ENCODE peak calls at places on chromosomes 3 and 15, in eight cellular contexts. One of them, this sample, is unnamed.

GRCh38 chr15:41621200-41622193 is 38.7 kb upstream of the MGA start:
- DNase-seq in fibroblast of lung: peak
- DNase-seq in brain microvascular endothelial cell: peak
- DNase-seq in stimulated activated CD8-positive, alpha-beta memory T cell treated with anti-CD3 and anti-CD28 coated beads, Interleukin-4, amount 100 ng/mL, for 4 hours: peak
- DNase-seq in MCF 10A: peak
- DNase-seq in frontal cortex: peak
- DNase-seq in activated CD4-positive, CD25-positive, alpha-beta regulatory T cell: peak
- DNase-seq in psoas muscle: peak
- DNase-seq in this sample: peak

GRCh38 chr3:119595639-119596329 is 1.9 kb upstream of the PLA1A start:
- DNase-seq in fibroblast of lung: peak
- DNase-seq in brain microvascular endothelial cell: no peak
- DNase-seq in stimulated activated CD8-positive, alpha-beta memory T cell treated with anti-CD3 and anti-CD28 coated beads, Interleukin-4, amount 100 ng/mL, for 4 hours: no peak
- DNase-seq in MCF 10A: no peak
- DNase-seq in frontal cortex: no peak
- DNase-seq in activated CD4-positive, CD25-positive, alpha-beta regulatory T cell: no peak
- DNase-seq in psoas muscle: peak
- DNase-seq in this sample: no peak

GRCh38 chr15:49428392-49429095 is 5.5 kb downstream of the FGF7 start:
- DNase-seq in fibroblast of lung: peak
- DNase-seq in brain microvascular endothelial cell: no peak
- DNase-seq in stimulated activated CD8-positive, alpha-beta memory T cell treated with anti-CD3 and anti-CD28 coated beads, Interleukin-4, amount 100 ng/mL, for 4 hours: no peak
- DNase-seq in MCF 10A: peak
- DNase-seq in frontal cortex: no peak
- DNase-seq in activated CD4-positive, CD25-positive, alpha-beta regulatory T cell: no peak
- DNase-seq in psoas muscle: no peak
- DNase-seq in this sample: no peak

GRCh38 chr15:89377842-89378698 is 43.4 kb upstream of the POLG start:
- DNase-seq in fibroblast of lung: no peak
- DNase-seq in brain microvascular endothelial cell: no peak
- DNase-seq in stimulated activated CD8-positive, alpha-beta memory T cell treated with anti-CD3 and anti-CD28 coated beads, Interleukin-4, amount 100 ng/mL, for 4 hours: no peak
- DNase-seq in MCF 10A: no peak
- DNase-seq in frontal cortex: no peak
- DNase-seq in activated CD4-positive, CD25-positive, alpha-beta regulatory T cell: no peak
- DNase-seq in psoas muscle: no peak
- DNase-seq in this sample: no peak

GRCh38 chr15:45948226-45948625 is 313.4 kb downstream of the SQOR start:
- DNase-seq in fibroblast of lung: no peak
- DNase-seq in brain microvascular endothelial cell: no peak
- DNase-seq in stimulated activated CD8-positive, alpha-beta memory T cell treated with anti-CD3 and anti-CD28 coated beads, Interleukin-4, amount 100 ng/mL, for 4 hours: no peak
- DNase-seq in MCF 10A: no peak
- DNase-seq in frontal cortex: no peak
- DNase-seq in activated CD4-positive, CD25-positive, alpha-beta regulatory T cell: no peak
- DNase-seq in psoas muscle: no peak
- DNase-seq in this sample: no peak

GRCh38 chr3:189276481-189277190 is 104.9 kb downstream of the TPRG1 start:
- DNase-seq in fibroblast of lung: peak
- DNase-seq in brain microvascular endothelial cell: peak
- DNase-seq in stimulated activated CD8-positive, alpha-beta memory T cell treated with anti-CD3 and anti-CD28 coated beads, Interleukin-4, amount 100 ng/mL, for 4 hours: no peak
- DNase-seq in MCF 10A: peak
- DNase-seq in frontal cortex: no peak
- DNase-seq in activated CD4-positive, CD25-positive, alpha-beta regulatory T cell: no peak
- DNase-seq in psoas muscle: no peak
- DNase-seq in this sample: peak

GRCh38 chr3:162525052-162525451 is 1028.4 kb downstream of the OTOL1 start:
- DNase-seq in fibroblast of lung: peak
- DNase-seq in brain microvascular endothelial cell: peak
- DNase-seq in stimulated activated CD8-positive, alpha-beta memory T cell treated with anti-CD3 and anti-CD28 coated beads, Interleukin-4, amount 100 ng/mL, for 4 hours: no peak
- DNase-seq in MCF 10A: peak
- DNase-seq in frontal cortex: no peak
- DNase-seq in activated CD4-positive, CD25-positive, alpha-beta regulatory T cell: no peak
- DNase-seq in psoas muscle: no peak
- DNase-seq in this sample: no peak

GRCh38 chr3:58116161-58116955 is 94.4 kb downstream of the DNASE1L3 start:
- DNase-seq in fibroblast of lung: no peak
- DNase-seq in brain microvascular endothelial cell: no peak
- DNase-seq in stimulated activated CD8-positive, alpha-beta memory T cell treated with anti-CD3 and anti-CD28 coated beads, Interleukin-4, amount 100 ng/mL, for 4 hours: peak
- DNase-seq in MCF 10A: no peak
- DNase-seq in frontal cortex: no peak
- DNase-seq in activated CD4-positive, CD25-positive, alpha-beta regulatory T cell: peak
- DNase-seq in psoas muscle: no peak
- DNase-seq in this sample: no peak

GRCh38 chr3:182710557-182711157 is 82.6 kb upstream of the ATP11B start:
- DNase-seq in fibroblast of lung: peak
- DNase-seq in brain microvascular endothelial cell: no peak
- DNase-seq in stimulated activated CD8-positive, alpha-beta memory T cell treated with anti-CD3 and anti-CD28 coated beads, Interleukin-4, amount 100 ng/mL, for 4 hours: no peak
- DNase-seq in MCF 10A: peak
- DNase-seq in frontal cortex: no peak
- DNase-seq in activated CD4-positive, CD25-positive, alpha-beta regulatory T cell: no peak
- DNase-seq in psoas muscle: no peak
- DNase-seq in this sample: no peak

GRCh38 chr3:126481808-126482502 is 6.3 kb upstream of the ZXDC start:
- DNase-seq in fibroblast of lung: no peak
- DNase-seq in brain microvascular endothelial cell: no peak
- DNase-seq in stimulated activated CD8-positive, alpha-beta memory T cell treated with anti-CD3 and anti-CD28 coated beads, Interleukin-4, amount 100 ng/mL, for 4 hours: no peak
- DNase-seq in MCF 10A: peak
- DNase-seq in frontal cortex: no peak
- DNase-seq in activated CD4-positive, CD25-positive, alpha-beta regulatory T cell: no peak
- DNase-seq in psoas muscle: peak
- DNase-seq in this sample: no peak

GRCh38 chr3:6827453-6827852 is 33.5 kb upstream of the GRM7 start:
- DNase-seq in fibroblast of lung: no peak
- DNase-seq in brain microvascular endothelial cell: no peak
- DNase-seq in stimulated activated CD8-positive, alpha-beta memory T cell treated with anti-CD3 and anti-CD28 coated beads, Interleukin-4, amount 100 ng/mL, for 4 hours: no peak
- DNase-seq in MCF 10A: no peak
- DNase-seq in frontal cortex: no peak
- DNase-seq in activated CD4-positive, CD25-positive, alpha-beta regulatory T cell: no peak
- DNase-seq in psoas muscle: no peak
- DNase-seq in this sample: no peak

GRCh38 chr15:73982251-73982962 is 9.7 kb downstream of the STOML1 start:
- DNase-seq in fibroblast of lung: peak
- DNase-seq in brain microvascular endothelial cell: peak
- DNase-seq in stimulated activated CD8-positive, alpha-beta memory T cell treated with anti-CD3 and anti-CD28 coated beads, Interleukin-4, amount 100 ng/mL, for 4 hours: no peak
- DNase-seq in MCF 10A: peak
- DNase-seq in frontal cortex: no peak
- DNase-seq in activated CD4-positive, CD25-positive, alpha-beta regulatory T cell: no peak
- DNase-seq in psoas muscle: peak
- DNase-seq in this sample: no peak

GRCh38 chr3:127984241-127984975 is 67.8 kb upstream of the SEC61A1 start:
- DNase-seq in fibroblast of lung: peak
- DNase-seq in brain microvascular endothelial cell: no peak
- DNase-seq in stimulated activated CD8-positive, alpha-beta memory T cell treated with anti-CD3 and anti-CD28 coated beads, Interleukin-4, amount 100 ng/mL, for 4 hours: no peak
- DNase-seq in MCF 10A: no peak
- DNase-seq in frontal cortex: no peak
- DNase-seq in activated CD4-positive, CD25-positive, alpha-beta regulatory T cell: no peak
- DNase-seq in psoas muscle: no peak
- DNase-seq in this sample: no peak

GRCh38 chr3:119643094-119643493 is 17.3 kb downstream of the POPDC2 start:
- DNase-seq in fibroblast of lung: peak
- DNase-seq in brain microvascular endothelial cell: no peak
- DNase-seq in stimulated activated CD8-positive, alpha-beta memory T cell treated with anti-CD3 and anti-CD28 coated beads, Interleukin-4, amount 100 ng/mL, for 4 hours: no peak
- DNase-seq in MCF 10A: no peak
- DNase-seq in frontal cortex: no peak
- DNase-seq in activated CD4-positive, CD25-positive, alpha-beta regulatory T cell: no peak
- DNase-seq in psoas muscle: no peak
- DNase-seq in this sample: no peak

This sample was measured in CD14-positive monocyte.